ENCODE peak calls at places on chromosomes 11 and 22, in five cellular contexts. K, D, V, T and N are unnamed samples.

GRCh38 chr22:18096823-18097222 is 13.8 kb upstream of the TUBA8 start:
- DNase-seq in D (no peak), V (no peak), T (no peak), K (no peak), N (no peak)

GRCh38 chr11:103808246-103808645 is 228.2 kb upstream of the DDI1 start:
- DNase-seq in T (no peak), K (no peak), V (no peak), D (no peak), N (no peak)

GRCh38 chr11:78277314-78277994 is 88.7 kb downstream of the USP35 start:
- DNase-seq in K (no peak), V (peak; percentile 13), D (no peak), T (peak; percentile 69), N (no peak)

GRCh38 chr11:130407978-130408377 is 20.4 kb downstream of the ADAMTS8 start:
- DNase-seq in K (no peak), T (no peak), D (no peak), V (peak; percentile 79), N (no peak)

GRCh38 chr11:77407613-77408012 is 66.3 kb downstream of the PAK1 start:
- DNase-seq in T (peak; percentile 96), V (peak; percentile 83), D (no peak), K (no peak), N (no peak)

GRCh38 chr11:44309483-44310197 is at the start of gene ALX4:
- DNase-seq in K (peak; percentile 89), V (peak; percentile 17), D (peak; percentile 77), T (no peak), N (no peak)

GRCh38 chr22:37690407-37690806 is 4.3 kb downstream of the NOL12 start:
- DNase-seq in V (no peak), T (no peak), D (no peak), K (no peak), N (no peak)

GRCh38 chr11:108973402-108974119 is 308.7 kb downstream of the DDX10 start:
- DNase-seq in V (peak; percentile 49), K (no peak), D (no peak), T (peak; percentile 71), N (no peak)

GRCh38 chr11:1202776-1203504 is 19.9 kb upstream of the MUC5B start:
- DNase-seq in V (peak; percentile 9), D (peak; percentile 94), K (peak; percentile 83), T (peak; percentile 29), N (peak; percentile 83)

GRCh38 chr11:75472081-75472732 is 39.2 kb upstream of the KLHL35 start:
- DNase-seq in V (no peak), K (no peak), T (no peak), D (no peak), N (peak; percentile 65)

GRCh38 chr22:21448627-21449416 is 18.4 kb upstream of the TMEM191C start:
- DNase-seq in T (no peak), D (no peak), K (peak; percentile 1), V (no peak), N (peak; percentile 47)

GRCh38 chr11:131305005-131305404 is 65.4 kb upstream of the NTM start:
- DNase-seq in V (no peak), T (no peak), D (no peak), K (no peak), N (no peak)

GRCh38 chr11:130177782-130178181 is 18.2 kb downstream of the ST14 start:
- DNase-seq in D (no peak), V (no peak), T (no peak), K (no peak), N (no peak)

DNA sequence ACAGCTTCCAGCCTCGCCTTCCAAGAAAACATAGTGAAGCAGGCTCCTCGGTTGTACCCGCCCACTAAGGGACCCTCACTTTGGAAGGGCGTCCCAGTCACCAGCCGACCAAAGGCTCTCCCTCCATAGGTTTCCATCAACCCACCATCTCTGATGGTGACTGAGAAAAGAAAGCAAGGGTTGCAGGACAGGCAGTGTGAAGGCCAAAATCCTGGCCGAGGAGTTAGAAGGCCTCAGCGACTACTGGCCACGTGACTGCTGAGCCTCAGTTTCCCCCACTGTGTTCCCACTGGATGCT is 2.7 kb downstream of the FXYD6 start:
- DNase-seq in D (peak; percentile 6), T (no peak), V (no peak), K (no peak), N (no peak)
- H3K9me3 ChIP-seq in D (no peaks in the 10 kb centered on the region), T (no peaks in the 10 kb centered on the region), V (no peaks in the 10 kb centered on the region), K (no peaks in the 10 kb centered on the region), N (no peaks in the 10 kb centered on the region)

GRCh38 chr11:34148504-34149165 is 43.2 kb downstream of the NAT10 start:
- DNase-seq in V (no peak), T (no peak), D (no peak), K (no peak), N (peak; percentile 63)

GRCh38 chr11:34145847-34146381 is 40.5 kb downstream of the NAT10 start:
- DNase-seq in D (no peak), V (no peak), T (no peak), K (no peak), N (no peak)

GRCh38 chr11:34147581-34147980 is 42.2 kb downstream of the NAT10 start:
- DNase-seq in D (no peak), V (no peak), T (no peak), K (no peak), N (peak; percentile 17)

GRCh38 chr11:34146411-34146810 is 41.0 kb downstream of the NAT10 start:
- DNase-seq in K (no peak), V (no peak), T (no peak), D (no peak), N (no peak)

GRCh38 chr11:34146866-34147265 is 41.4 kb downstream of the NAT10 start:
- DNase-seq in T (no peak), D (no peak), K (no peak), V (no peak), N (peak; percentile 13)
- H3K36me3 ChIP-seq in T (peaks cover 23% of the 10 kb centered on the region), D (peaks cover 44% of the 10 kb centered on the region), K (no peaks in the 10 kb centered on the region), V (peaks cover 16% of the 10 kb centered on the region), N (peaks cover 31% of the 10 kb centered on the region)

DNA sequence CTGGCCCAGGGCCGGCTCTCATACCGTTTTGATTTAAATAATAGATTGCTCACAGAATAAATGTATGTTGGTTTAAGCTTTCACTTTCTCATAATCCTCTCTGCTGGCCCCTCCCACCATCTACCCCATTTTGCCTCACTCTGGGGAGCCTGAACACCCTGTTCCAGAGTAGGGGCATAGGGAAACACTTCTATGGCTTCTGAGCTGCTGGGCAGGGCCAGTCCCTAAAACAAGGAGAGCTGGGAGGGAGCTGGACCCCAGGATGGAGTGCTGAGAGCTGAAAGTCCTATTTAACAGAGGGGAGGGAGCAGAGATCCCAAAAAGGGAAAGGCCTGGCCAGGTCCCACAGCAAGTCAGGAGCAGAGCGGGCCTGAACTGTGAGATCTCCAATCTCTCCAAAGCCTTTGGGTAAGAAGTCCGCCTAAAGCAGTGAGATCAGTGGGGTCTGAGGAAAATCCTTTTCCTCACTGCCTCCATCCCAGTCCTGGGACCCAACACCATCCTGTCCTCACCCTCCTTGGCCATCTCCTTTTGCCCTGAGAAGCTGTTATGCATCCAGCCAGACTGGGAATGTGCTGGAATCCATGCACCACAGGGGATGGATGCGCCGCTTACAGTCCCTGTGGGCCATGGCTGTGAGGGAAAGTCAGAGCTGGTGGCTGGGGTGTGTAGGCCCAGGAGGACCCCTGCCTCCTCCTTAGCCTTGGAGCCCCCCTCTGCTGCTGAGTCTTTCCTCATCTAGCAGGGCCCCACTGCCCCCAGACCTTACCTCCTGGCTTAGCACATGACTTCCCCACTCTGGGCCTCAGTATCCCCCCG is 8.7 kb downstream of the LRRC75B start:
- DNase-seq in V (no peak), K (no peak), T (no peak), D (no peak), N (no peak)
- H3K9ac ChIP-seq in V (no peak overlapping the region), K (no peak overlapping the region), T (no peak overlapping the region), D (no peak overlapping the region), N (peak overlapping the region; percentile 19)

DNA sequence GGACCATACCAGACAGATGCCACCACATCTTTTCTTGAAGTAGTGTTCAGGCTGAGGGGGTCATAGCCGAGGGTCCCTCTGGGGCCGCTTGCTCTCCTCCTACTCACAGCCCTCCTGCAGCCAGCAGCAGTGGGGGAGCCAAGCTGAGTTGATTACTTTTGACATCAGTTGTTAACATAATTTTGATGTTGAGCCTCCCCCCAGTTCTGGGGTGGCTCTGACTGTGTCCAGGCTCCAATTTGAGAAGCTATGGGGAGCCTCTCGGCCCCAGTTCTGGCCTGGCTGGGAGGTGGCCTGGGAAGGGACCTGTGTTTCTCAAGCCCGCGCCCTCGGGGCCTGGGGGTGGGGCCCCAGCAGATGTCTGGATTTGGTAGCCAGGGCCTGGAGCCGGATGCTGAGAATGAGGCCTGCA is 48.0 kb downstream of the KCNQ1OT1 start:
- DNase-seq in D (no peak), T (no peak), V (no peak), K (no peak), N (peak; percentile 33)
- H3K9me3 ChIP-seq in D (peaks cover 83% of the 10 kb centered on the region), T (no peaks in the 10 kb centered on the region), V (no peaks in the 10 kb centered on the region), K (peaks cover 35% of the 10 kb centered on the region), N (peaks cover 2% of the 10 kb centered on the region)

GRCh38 chr11:19938866-19939265 is 221.4 kb downstream of the DBX1 start:
- DNase-seq in K (no peak), D (no peak), T (no peak), V (no peak), N (no peak)
- H3K36me3 ChIP-seq in K (no peaks in the 10 kb centered on the region), D (peaks cover 33% of the 10 kb centered on the region), T (peaks cover 2% of the 10 kb centered on the region), V (peaks cover 14% of the 10 kb centered on the region), N (no peaks in the 10 kb centered on the region)

GRCh38 chr11:57778318-57779037 is 16.9 kb downstream of the CTNND1 start:
- DNase-seq in V (peak; percentile 96), T (peak; percentile 100), D (peak; percentile 71), K (peak; percentile 87), N (peak; percentile 97)
- H3K9ac ChIP-seq in V (peak overlapping the region; percentile 22), T (peak overlapping the region; percentile 86), D (peak overlapping the region; percentile 59), K (peak overlapping the region; percentile 34), N (peak overlapping the region; percentile 43)

DNA sequence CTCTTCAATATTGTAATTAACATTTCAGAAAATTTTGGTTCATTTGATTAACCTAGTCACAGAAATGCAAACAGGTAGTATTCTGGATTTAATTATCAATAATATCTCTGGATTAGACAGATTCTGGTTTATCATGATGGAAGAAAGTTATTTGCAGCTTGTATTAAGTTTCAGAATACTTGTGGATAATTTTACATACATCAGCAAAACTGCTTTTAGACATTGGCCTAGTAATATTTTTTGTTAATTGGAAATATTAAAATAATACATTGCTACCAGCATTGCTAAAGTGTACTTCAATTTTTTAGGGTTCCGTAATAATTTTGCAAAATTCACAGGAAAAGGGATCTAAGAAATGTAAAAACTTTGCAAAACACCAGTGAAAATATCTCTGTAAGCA is 3.8 kb upstream of the OR5D14 start:
- DNase-seq in V (no peak), D (no peak), T (no peak), K (no peak), N (no peak)
- H3K9me3 ChIP-seq in V (no peaks in the 10 kb centered on the region), D (peaks cover 67% of the 10 kb centered on the region), T (no peaks in the 10 kb centered on the region), K (peaks cover 24% of the 10 kb centered on the region), N (no peaks in the 10 kb centered on the region)